ENCODE peak calls at places on chromosomes 13 and 19, in four cellular contexts. M, K, T and B are unnamed samples.
A peak's percentile ranks its signal among the peaks of the same experiment; 100 is the strongest.

GRCh38 chr19:56476671-56477428 is at the start of gene ZNF667:
- DNase-seq in M (no peak), K (no peak), T (peak; percentile 74), B (no peak)

GRCh38 chr19:13691569-13691968 is 72.8 kb upstream of the MRI1 start:
- DNase-seq in M (no peak), K (no peak), T (no peak), B (no peak)

GRCh38 chr19:18339703-18340102 is 695 bp upstream of the PGPEP1 start:
- DNase-seq in M (no peak), K (peak; percentile 25), T (no peak), B (peak; percentile 24)

GRCh38 chr13:28044608-28045007 is 55.8 kb downstream of the FLT3 start:
- DNase-seq in M (no peak), K (no peak), T (no peak), B (no peak)

GRCh38 chr19:36805364-36805763 is 32.8 kb upstream of the ZNF850 start:
- DNase-seq in M (no peak), K (no peak), T (no peak), B (no peak)

GRCh38 chr19:38849746-38850230 is at the start of gene HNRNPL:
- DNase-seq in M (peak; percentile 99), K (peak; percentile 99), T (peak; percentile 99), B (no peak)

GRCh38 chr19:840519-841206 is at the start of gene PRTN3:
- DNase-seq in M (no peak), K (no peak), T (no peak), B (peak; percentile 71)

GRCh38 chr19:7636317-7636690 is 606 bp upstream of the STXBP2 start:
- DNase-seq in M (no peak), K (no peak), T (no peak), B (no peak)

GRCh38 chr19:43684326-43684725 is 14.4 kb upstream of the PLAUR start:
- DNase-seq in M (no peak), K (no peak), T (no peak), B (peak; percentile 7)

GRCh38 chr13:80442613-80443012 is 101.7 kb upstream of the SPRY2 start:
- DNase-seq in M (no peak), K (no peak), T (no peak), B (no peak)

GRCh38 chr19:3383121-3383722 is 16.8 kb downstream of the NFIC start:
- DNase-seq in M (no peak), K (no peak), T (no peak), B (no peak)

GRCh38 chr19:29873024-29873800 is 61.4 kb downstream of the CCNE1 start:
- DNase-seq in M (peak; percentile 58), K (peak; percentile 94), T (peak; percentile 72), B (peak; percentile 10)

GRCh38 chr13:23684647-23685046 is 114.4 kb downstream of the TNFRSF19 start:
- DNase-seq in M (no peak), K (no peak), T (no peak), B (no peak)

GRCh38 chr19:29812080-29812880 is 489 bp downstream of the CCNE1 start:
- DNase-seq in M (no peak), K (peak; percentile 57), T (peak; percentile 16), B (no peak)

GRCh38 chr19:31314849-31315620 is 34.2 kb downstream of the TSHZ3 start:
- DNase-seq in M (no peak), K (no peak), T (no peak), B (no peak)

GRCh38 chr19:46489445-46490272 is 6.0 kb downstream of the PNMA8B start:
- DNase-seq in M (no peak), K (peak; percentile 65), T (no peak), B (no peak)

GRCh38 chr13:106602178-106602577 is 34.2 kb upstream of the ARGLU1 start:
- DNase-seq in M (no peak), K (no peak), T (no peak), B (no peak)

GRCh38 chr13:32861304-32861703 is 154.9 kb upstream of the KL start:
- DNase-seq in M (no peak), K (no peak), T (no peak), B (no peak)

GRCh38 chr19:6686628-6686975 is 16.6 kb upstream of the TNFSF14 start:
- DNase-seq in M (no peak), K (no peak), T (no peak), B (no peak)

GRCh38 chr13:111420113-111420876 is 99.9 kb downstream of the TEX29 start:
- DNase-seq in M (no peak), K (no peak), T (no peak), B (no peak)

GRCh38 chr13:40974460-40975407 is 44.4 kb downstream of the ELF1 start:
- DNase-seq in M (no peak), K (peak; percentile 6), T (peak; percentile 53), B (peak; percentile 93)

GRCh38 chr19:38221919-38222828 is 1.8 kb downstream of the DPF1 start:
- DNase-seq in M (no peak), K (no peak), T (no peak), B (no peak)

GRCh38 chr19:31154021-31154420 is 195.2 kb downstream of the TSHZ3 start:
- DNase-seq in M (no peak), K (no peak), T (no peak), B (no peak)

GRCh38 chr19:2012941-2013682 is 2.4 kb downstream of the BTBD2 start:
- DNase-seq in M (no peak), K (no peak), T (no peak), B (no peak)

GRCh38 chr19:40165362-40165937 is 25.8 kb upstream of the MAP3K10 start:
- DNase-seq in M (peak; percentile 34), K (peak; percentile 73), T (peak; percentile 83), B (no peak)

GRCh38 chr13:99258210-99258860 is at the start of gene GPR18:
- DNase-seq in M (peak; percentile 31), K (no peak), T (peak; percentile 66), B (peak; percentile 19)

GRCh38 chr19:38193445-38193844 is 30.6 kb downstream of the DPF1 start:
- DNase-seq in M (no peak), K (no peak), T (no peak), B (no peak)

GRCh38 chr19:21084343-21084742 is 2.3 kb downstream of the ZNF714 start:
- DNase-seq in M (no peak), K (no peak), T (peak; percentile 33), B (no peak)

GRCh38 chr19:39708594-39708993 is 4.3 kb downstream of the LGALS14 start:
- DNase-seq in M (no peak), K (no peak), T (no peak), B (no peak)

GRCh38 chr19:48244289-48244688 is 11.4 kb downstream of the CARD8 start:
- DNase-seq in M (peak; percentile 14), K (no peak), T (peak; percentile 60), B (peak; percentile 8)

GRCh38 chr19:21610787-21611186 is 105.4 kb downstream of the ZNF429 start:
- DNase-seq in M (no peak), K (no peak), T (no peak), B (no peak)

GRCh38 chr13:75132800-75133695 is 348.9 kb downstream of the TBC1D4 start:
- DNase-seq in M (no peak), K (no peak), T (no peak), B (no peak)

GRCh38 chr19:45607071-45608029 is 5.3 kb upstream of the GPR4 start:
- DNase-seq in M (peak; percentile 24), K (peak; percentile 89), T (peak; percentile 47), B (no peak)

GRCh38 chr13:52159159-52159982 is at the start of gene NEK3:
- DNase-seq in M (peak; percentile 53), K (peak; percentile 73), T (peak; percentile 54), B (peak; percentile 83)

GRCh38 chr19:17755533-17755885 is 4.2 kb downstream of the FCHO1 start:
- DNase-seq in M (no peak), K (no peak), T (no peak), B (no peak)